ENCODE peak calls at places on chromosomes 5 and 9, in five cellular contexts. Y is NCI-H2107, A is sciatic nerve, V is NCI-H226, I is NCI-H82. T is an unnamed sample.

GRCh38 chr9:81626511-81626910 is 62.8 kb downstream of the TLE1 start:
- DNase-seq in A (no peak), Y (no peak), V (peak; percentile 62), I (no peak), T (no peak)

GRCh38 chr5:41844502-41844901 is 25.7 kb downstream of the OXCT1 start:
- DNase-seq in I (no peak), Y (no peak), A (no peak), V (no peak), T (no peak)

GRCh38 chr9:98215266-98215665 is 22.8 kb upstream of the CORO2A start:
- DNase-seq in A (no peak), V (no peak), I (no peak), Y (no peak), T (peak; percentile 55)

GRCh38 chr9:101758300-101758930 is 20.0 kb upstream of the GRIN3A start:
- DNase-seq in Y (no peak), I (no peak), A (no peak), V (no peak), T (no peak)

GRCh38 chr9:33132249-33132772 is 34.8 kb downstream of the B4GALT1 start:
- DNase-seq in V (peak; percentile 52), I (no peak), A (no peak), Y (no peak), T (peak; percentile 76)

GRCh38 chr9:123282343-123283047 is 14.1 kb upstream of the STRBP start:
- DNase-seq in Y (no peak), I (no peak), A (no peak), V (peak; percentile 68), T (no peak)

GRCh38 chr5:179267071-179267670 is 78.1 kb downstream of the ADAMTS2 start:
- DNase-seq in A (no peak), I (peak; percentile 5), V (no peak), Y (no peak), T (no peak)

GRCh38 chr5:89885670-89886069 is 523.9 kb downstream of the CETN3 start:
- DNase-seq in Y (no peak), A (no peak), I (no peak), V (no peak), T (no peak)

GRCh38 chr5:81420039-81420667 is 26.2 kb upstream of the ACOT12 start:
- DNase-seq in Y (no peak), V (peak; percentile 79), A (no peak), I (no peak), T (peak; percentile 89)

GRCh38 chr5:113118765-113119164 is 142.2 kb downstream of the DCP2 start:
- DNase-seq in Y (no peak), A (no peak), I (no peak), V (no peak), T (no peak)

GRCh38 chr9:135332979-135333748 is 146.4 kb upstream of the PPP1R26 start:
- DNase-seq in I (no peak), Y (no peak), V (no peak), A (peak; percentile 21), T (no peak)

GRCh38 chr9:116910201-116910600 is 223.1 kb downstream of the TRIM32 start:
- DNase-seq in I (no peak), Y (no peak), V (no peak), A (no peak), T (no peak)